ENCODE peak calls at places on chromosomes 6 and 20, in ten cellular contexts. V is hepatocyte; T is Ammon's horn; B is right cardiac atrium; D is cardiac fibroblast; X is NCI-H1417; Q is HL-60; L is iris pigment epithelial cell; U is stimulated activated naive B cell treated with anti-CD40 and anti-IgM and Interleukin-4, amounts not matched to agents 10 μg/mL and 1 μg/mL and 100 μg/mL, for 72 hours; M is stimulated activated CD8-positive, alpha-beta memory T cell treated with anti-CD3 and anti-CD28 coated beads, Interleukin-15, amount 100 ng/mL, for 1 hour. K is an unnamed sample.

GRCh38 chr6:142929751-142930358 is 15.1 kb downstream of the HIVEP2 start:
- DNase-seq in V (no peak), T (no peak), B (no peak), D (peak; percentile 63), X (no peak), Q (no peak), L (peak; percentile 52), U (no peak), M (no peak), K (no peak)

GRCh38 chr20:63777614-63778013 is 38.0 kb downstream of the SLC2A4RG start:
- DNase-seq in V (no peak), T (no peak), B (no peak), D (no peak), X (no peak), Q (no peak), L (no peak), U (no peak), M (no peak), K (no peak)

GRCh38 chr6:17473554-17473953 is 80.2 kb downstream of the CAP2 start:
- DNase-seq in V (no peak), T (peak; percentile 40), B (no peak), D (no peak), X (peak; percentile 73), Q (no peak), L (no peak), U (no peak), M (no peak), K (no peak)

GRCh38 chr6:1631251-1631650 is 21.5 kb downstream of the FOXC1 start:
- DNase-seq in V (no peak), T (no peak), B (no peak), D (no peak), X (no peak), Q (no peak), L (peak; percentile 59), U (no peak), M (no peak), K (no peak)

GRCh38 chr20:22305391-22305790 is 279.0 kb downstream of the FOXA2 start:
- DNase-seq in V (no peak), T (no peak), B (no peak), D (no peak), X (peak; percentile 49), Q (no peak), L (no peak), U (no peak), M (no peak), K (no peak)

GRCh38 chr6:72861935-72862432 is 240.1 kb downstream of the KCNQ5 start:
- DNase-seq in V (no peak), T (no peak), B (peak; percentile 55), D (peak; percentile 74), X (no peak), Q (peak; percentile 11), L (peak; percentile 49), U (peak; percentile 2), M (no peak), K (no peak)

GRCh38 chr6:26493258-26493657 is 6.8 kb upstream of the BTN1A1 start:
- DNase-seq in V (no peak), T (no peak), B (no peak), D (peak; percentile 44), X (no peak), Q (no peak), L (peak; percentile 37), U (no peak), M (no peak), K (peak; percentile 14)

GRCh38 chr20:48106428-48106827 is 321.1 kb upstream of the SULF2 start:
- DNase-seq in V (no peak), T (no peak), B (no peak), D (no peak), X (no peak), Q (no peak), L (peak; percentile 30), U (no peak), M (no peak), K (no peak)

GRCh38 chr20:25397827-25398226 is 7.2 kb upstream of the ABHD12 start:
- DNase-seq in V (peak; percentile 54), T (no peak), B (no peak), D (no peak), X (peak; percentile 73), Q (no peak), L (no peak), U (no peak), M (no peak), K (peak; percentile 84)

GRCh38 chr6:6230286-6230685 is 90.2 kb downstream of the F13A1 start:
- DNase-seq in V (peak; percentile 71), T (no peak), B (no peak), D (no peak), X (no peak), Q (no peak), L (no peak), U (no peak), M (no peak), K (peak; percentile 36)

GRCh38 chr6:90496617-90497016 is 90.3 kb downstream of the MAP3K7 start:
- DNase-seq in V (no peak), T (no peak), B (no peak), D (no peak), X (no peak), Q (no peak), L (no peak), U (no peak), M (no peak), K (no peak)

GRCh38 chr6:35500782-35501181 is 3.9 kb upstream of the TEAD3 start:
- DNase-seq in V (peak; percentile 62), T (no peak), B (no peak), D (peak; percentile 52), X (no peak), Q (no peak), L (peak; percentile 29), U (no peak), M (no peak), K (no peak)

GRCh38 chr20:60749804-60750602 is 502.1 kb upstream of the CDH4 start:
- DNase-seq in V (no peak), T (no peak), B (no peak), D (no peak), X (no peak), Q (no peak), L (no peak), U (no peak), M (no peak), K (peak; percentile 35)

GRCh38 chr20:10562929-10563328 is 110.9 kb downstream of the JAG1 start:
- DNase-seq in V (no peak), T (no peak), B (no peak), D (no peak), X (no peak), Q (no peak), L (peak; percentile 27), U (no peak), M (no peak), K (no peak)

GRCh38 chr6:11810854-11811643 is 32.4 kb upstream of the ADTRP start:
- DNase-seq in V (no peak), T (no peak), B (peak; percentile 26), D (peak; percentile 23), X (peak; percentile 55), Q (no peak), L (no peak), U (no peak), M (no peak), K (no peak)

GRCh38 chr6:143529095-143529494 is 17.6 kb upstream of the FUCA2 start:
- DNase-seq in V (peak; percentile 25), T (no peak), B (no peak), D (no peak), X (no peak), Q (no peak), L (no peak), U (no peak), M (no peak), K (no peak)

GRCh38 chr20:10242166-10242565 is 23.5 kb downstream of the SNAP25 start:
- DNase-seq in V (no peak), T (no peak), B (no peak), D (peak; percentile 2), X (no peak), Q (no peak), L (no peak), U (no peak), M (no peak), K (no peak)

K was measured in HT-29.